ENCODE peak calls at places on chromosomes 12 and 14, in seven cellular contexts. D is epithelial cell of esophagus; C is GM23338; K is right lobe of liver; X is CD8-positive, alpha-beta memory T cell; G is psoas muscle; I is brain microvascular endothelial cell. E is an unnamed sample.

GRCh38 chr12:6764011-6764828 is 1.9 kb upstream of the PTMS start:
- DNase-seq in D (peak), C (peak), K (peak), X (peak), G (peak), I (peak), E (peak)

GRCh38 chr12:90959538-90960139 is 4.7 kb upstream of the CCER1 start:
- DNase-seq in D (peak), C (peak), K (no peak), X (no peak), G (no peak), I (peak), E (no peak)

GRCh38 chr14:95256011-95256775 is 63.5 kb downstream of the CLMN start:
- DNase-seq in D (peak), C (no peak), K (no peak), X (no peak), G (no peak), I (no peak), E (no peak)

GRCh38 chr14:56875104-56875675 is 64.9 kb upstream of the OTX2 start:
- DNase-seq in D (no peak), C (no peak), K (no peak), X (no peak), G (no peak), I (no peak), E (no peak)

GRCh38 chr14:91925727-91926121 is 21.8 kb downstream of the FBLN5 start:
- DNase-seq in D (no peak), C (no peak), K (no peak), X (no peak), G (no peak), I (no peak), E (no peak)

GRCh38 chr14:39491134-39491541 is 58.9 kb upstream of the FBXO33 start:
- DNase-seq in D (peak), C (peak), K (no peak), X (peak), G (no peak), I (peak), E (no peak)

GRCh38 chr12:33926095-33926494 is 96.2 kb upstream of the ALG10 start:
- DNase-seq in D (no peak), C (no peak), K (no peak), X (no peak), G (no peak), I (no peak), E (no peak)

GRCh38 chr14:104425763-104426691 is 153.5 kb upstream of the C14orf180 start:
- DNase-seq in D (no peak), C (no peak), K (no peak), X (no peak), G (no peak), I (no peak), E (no peak)

GRCh38 chr12:12927211-12928079 is 24.5 kb downstream of the GPRC5D start:
- DNase-seq in D (peak), C (no peak), K (peak), X (peak), G (peak), I (no peak), E (peak)

GRCh38 chr14:92121207-92121669 is 268 bp downstream of the NDUFB1 start:
- DNase-seq in D (peak), C (peak), K (peak), X (no peak), G (peak), I (peak), E (no peak)

GRCh38 chr12:49367381-49368239 is at the start of gene SPATS2:
- DNase-seq in D (no peak), C (peak), K (no peak), X (no peak), G (peak), I (peak), E (no peak)

GRCh38 chr12:117603316-117604113 is 242.1 kb upstream of the NOS1 start:
- DNase-seq in D (no peak), C (peak), K (no peak), X (no peak), G (no peak), I (no peak), E (no peak)

GRCh38 chr12:47085815-47086252 is 6.1 kb upstream of the AMIGO2 start:
- DNase-seq in D (peak), C (peak), K (no peak), X (peak), G (no peak), I (peak), E (no peak)

GRCh38 chr12:108482717-108483212 is 32.3 kb upstream of the FICD start:
- DNase-seq in D (peak), C (peak), K (no peak), X (no peak), G (no peak), I (peak), E (no peak)

GRCh38 chr14:96201157-96201556 is 3.5 kb upstream of the BDKRB2 start:
- DNase-seq in D (no peak), C (no peak), K (no peak), X (no peak), G (no peak), I (no peak), E (no peak)

GRCh38 chr14:102525213-102526143 is 15.9 kb upstream of the ANKRD9 start:
- DNase-seq in D (peak), C (no peak), K (no peak), X (peak), G (peak), I (peak), E (peak)

GRCh38 chr12:100382327-100382726 is 25.5 kb downstream of the SLC17A8 start:
- DNase-seq in D (no peak), C (no peak), K (no peak), X (no peak), G (no peak), I (no peak), E (no peak)

GRCh38 chr14:30214456-30215090 is 286.9 kb upstream of the PRKD1 start:
- DNase-seq in D (peak), C (peak), K (no peak), X (no peak), G (no peak), I (peak), E (no peak)
- H3K4me3 ChIP-seq in D (no peak), C (no peak), K (no peak), X (no peak), G (no peak), I (no peak), E (no peak)

DNA sequence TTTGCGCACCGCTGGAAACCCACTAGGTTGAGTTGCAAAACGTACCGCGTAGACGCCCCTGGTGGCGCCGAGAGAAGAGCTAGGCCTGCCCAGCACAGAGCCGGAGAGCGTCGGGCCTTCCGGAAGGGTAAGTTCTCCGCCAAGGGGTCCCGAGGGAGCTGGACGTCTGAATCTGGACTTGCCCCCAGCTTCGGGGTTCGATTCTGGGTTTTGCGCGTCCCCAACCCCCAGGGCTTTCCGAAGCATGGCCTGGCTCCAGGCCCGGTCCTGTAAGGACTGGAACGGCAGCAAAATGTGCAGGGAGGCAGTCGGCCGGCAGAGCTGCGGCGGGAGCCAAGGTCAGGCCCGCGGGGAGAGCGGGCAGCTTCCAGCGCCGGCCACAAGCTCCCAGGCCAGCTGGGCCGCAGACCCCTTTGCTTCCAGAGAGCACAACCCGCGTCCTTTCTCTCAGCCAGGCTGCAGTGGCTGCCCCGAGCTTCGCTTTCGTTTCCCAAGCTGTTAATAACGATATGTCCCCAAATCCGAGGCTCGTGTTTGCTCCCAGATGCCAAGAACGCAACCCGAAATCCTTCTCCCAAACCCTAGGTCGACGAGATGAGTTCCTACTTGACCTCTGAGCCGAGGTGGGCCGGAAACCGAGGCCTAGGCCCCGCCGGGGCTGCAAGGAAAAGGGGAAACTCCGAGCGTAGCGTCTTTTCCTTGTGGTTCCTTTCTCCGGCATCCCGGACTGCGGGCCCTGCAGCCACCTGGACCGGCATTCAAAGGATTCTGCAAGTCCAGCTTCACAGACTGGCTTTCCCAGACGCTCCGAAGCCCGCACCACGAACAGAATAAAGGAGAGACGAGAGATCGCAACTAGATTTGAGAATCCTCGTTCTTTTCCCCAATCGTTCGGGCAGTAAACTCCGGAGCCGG is 3.2 kb upstream of the TBX5 start:
- DNase-seq in D (no peak), C (peak), K (no peak), X (no peak), G (no peak), I (no peak), E (no peak)
- H3K4me3 ChIP-seq in D (peak), C (peak), K (peak), X (no peak), G (peak), I (no peak), E (no peak)

DNA sequence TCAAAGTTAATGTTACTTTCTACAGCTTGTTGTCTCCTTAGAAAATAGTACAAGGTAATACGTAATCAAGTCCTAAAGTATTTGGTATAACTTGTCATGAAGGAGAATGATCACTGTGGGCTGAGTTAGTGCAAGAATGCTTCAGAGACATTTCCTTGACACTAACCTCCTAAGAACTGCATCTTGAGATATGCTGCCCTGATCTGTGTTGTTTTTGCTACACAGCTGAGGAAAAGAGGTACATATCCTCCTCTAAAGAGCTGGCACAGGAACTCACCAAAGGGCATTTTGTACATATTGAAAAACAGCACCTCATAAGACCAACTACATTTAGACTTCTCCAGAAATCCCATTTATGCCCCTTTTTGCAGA is 28.7 kb downstream of the RAP1B start:
- DNase-seq in D (no peak), C (no peak), K (no peak), X (no peak), G (no peak), I (no peak), E (no peak)
- H3K4me3 ChIP-seq in D (no peak), C (no peak), K (no peak), X (no peak), G (no peak), I (no peak), E (no peak)

GRCh38 chr14:68946423-68946822 is 32.7 kb downstream of the ACTN1 start:
- DNase-seq in D (no peak), C (no peak), K (no peak), X (no peak), G (no peak), I (no peak), E (no peak)
- H3K4me3 ChIP-seq in D (no peak), C (no peak), K (no peak), X (no peak), G (no peak), I (no peak), E (no peak)

GRCh38 chr12:14710632-14711324 is 14.4 kb upstream of the GUCY2C start:
- DNase-seq in D (no peak), C (peak), K (no peak), X (no peak), G (no peak), I (no peak), E (no peak)
- H3K4me3 ChIP-seq in D (no peak), C (peak), K (no peak), X (no peak), G (no peak), I (no peak), E (no peak)

GRCh38 chr14:61559641-61560201 is 135.6 kb upstream of the HIF1A start:
- DNase-seq in D (no peak), C (peak), K (no peak), X (no peak), G (no peak), I (no peak), E (no peak)

GRCh38 chr14:61561657-61562276 is 133.5 kb upstream of the HIF1A start:
- DNase-seq in D (peak), C (peak), K (peak), X (no peak), G (peak), I (peak), E (no peak)

GRCh38 chr14:61561144-61561543 is 134.2 kb upstream of the HIF1A start:
- DNase-seq in D (peak), C (peak), K (no peak), X (no peak), G (no peak), I (peak), E (no peak)

GRCh38 chr14:61558271-61558670 is 137.0 kb upstream of the HIF1A start:
- DNase-seq in D (no peak), C (no peak), K (no peak), X (no peak), G (no peak), I (no peak), E (no peak)

GRCh38 chr14:61560323-61560722 is 135.0 kb upstream of the HIF1A start:
- DNase-seq in D (no peak), C (no peak), K (no peak), X (no peak), G (no peak), I (no peak), E (no peak)
- H3K4me3 ChIP-seq in D (no peak), C (no peak), K (no peak), X (no peak), G (no peak), I (no peak), E (no peak)

DNA sequence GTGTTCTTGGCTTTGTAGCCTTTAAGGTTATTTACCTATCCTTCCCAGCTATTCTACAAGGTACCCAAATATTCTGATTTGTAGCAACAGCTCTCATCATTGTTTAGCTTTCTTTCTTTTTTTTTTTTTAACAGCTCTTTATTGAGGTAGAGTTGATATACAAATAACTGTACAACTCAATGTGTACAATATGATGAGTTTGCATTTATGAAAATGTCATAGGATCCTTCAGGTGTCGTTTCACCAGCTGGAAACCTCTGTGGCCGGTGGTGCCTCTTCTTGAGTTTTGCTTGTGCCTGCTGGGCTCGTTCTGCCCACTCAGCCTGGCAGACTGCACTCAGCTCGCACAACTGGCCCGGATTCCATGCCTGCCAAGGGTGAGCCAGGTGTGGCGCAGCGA is 26.9 kb upstream of the TBPL2 start:
- DNase-seq in D (no peak), C (no peak), K (no peak), X (no peak), G (no peak), I (no peak), E (no peak)
- H3K4me3 ChIP-seq in D (no peak), C (no peak), K (no peak), X (no peak), G (no peak), I (no peak), E (no peak)

GRCh38 chr12:54299515-54300266 is 1.1 kb downstream of the NFE2 start:
- DNase-seq in D (peak), C (no peak), K (no peak), X (no peak), G (no peak), I (no peak), E (no peak)

GRCh38 chr12:54300732-54301427 is at the start of gene NFE2:
- DNase-seq in D (peak), C (peak), K (peak), X (no peak), G (peak), I (peak), E (no peak)

GRCh38 chr12:54298904-54299303 is 1.9 kb downstream of the NFE2 start:
- DNase-seq in D (no peak), C (no peak), K (no peak), X (no peak), G (no peak), I (no peak), E (no peak)

GRCh38 chr12:54301428-54302045 is 722 bp upstream of the NFE2 start:
- DNase-seq in D (no peak), C (peak), K (no peak), X (no peak), G (no peak), I (no peak), E (no peak)

GRCh38 chr12:54300267-54300731 is 516 bp downstream of the NFE2 start:
- DNase-seq in D (no peak), C (no peak), K (no peak), X (no peak), G (no peak), I (no peak), E (no peak)
- H3K4me3 ChIP-seq in D (no peak), C (peak), K (no peak), X (no peak), G (peak), I (peak), E (no peak)

GRCh38 chr14:28769358-28769757 is 2.8 kb downstream of the FOXG1 start:
- DNase-seq in D (no peak), C (no peak), K (no peak), X (no peak), G (no peak), I (no peak), E (no peak)
- H3K4me3 ChIP-seq in D (no peak), C (no peak), K (no peak), X (no peak), G (no peak), I (no peak), E (no peak)